ENCODE peak calls at places on chromosome 1, in ten cellular contexts. One of them, this sample, is unnamed. For H3K27me3, the result is how much of the 10 kb centered on the place peaks cover.

GRCh38 chr1:48526045-48526714 is 54.2 kb upstream of the SPATA6 start:
- DNase-seq in upper lobe of right lung: no peak
- DNase-seq in ovary: no peak
- DNase-seq in breast epithelium: no peak
- DNase-seq in fibroblast of lung: peak
- DNase-seq in dorsolateral prefrontal cortex: peak
- DNase-seq in RWPE2: no peak
- DNase-seq in brain microvascular endothelial cell: no peak
- DNase-seq in SK-N-SH: peak
- DNase-seq in Peyer's patch: peak
- DNase-seq in this sample: no peak

GRCh38 chr1:101198842-101199636 is 37.8 kb upstream of the S1PR1 start:
- DNase-seq in upper lobe of right lung: no peak
- DNase-seq in ovary: no peak
- DNase-seq in breast epithelium: no peak
- DNase-seq in fibroblast of lung: no peak
- DNase-seq in dorsolateral prefrontal cortex: no peak
- DNase-seq in RWPE2: no peak
- DNase-seq in brain microvascular endothelial cell: no peak
- DNase-seq in SK-N-SH: no peak
- DNase-seq in Peyer's patch: no peak
- DNase-seq in this sample: no peak

GRCh38 chr1:85220756-85221166 is 19.9 kb upstream of the SYDE2 start:
- DNase-seq in upper lobe of right lung: no peak
- DNase-seq in ovary: no peak
- DNase-seq in breast epithelium: no peak
- DNase-seq in fibroblast of lung: peak
- DNase-seq in dorsolateral prefrontal cortex: no peak
- DNase-seq in RWPE2: no peak
- DNase-seq in brain microvascular endothelial cell: no peak
- DNase-seq in SK-N-SH: no peak
- DNase-seq in Peyer's patch: no peak
- DNase-seq in this sample: no peak

GRCh38 chr1:107952989-107953388 is 12.0 kb downstream of the VAV3 start:
- DNase-seq in upper lobe of right lung: no peak
- DNase-seq in ovary: no peak
- DNase-seq in breast epithelium: no peak
- DNase-seq in fibroblast of lung: no peak
- DNase-seq in dorsolateral prefrontal cortex: no peak
- DNase-seq in RWPE2: no peak
- DNase-seq in brain microvascular endothelial cell: no peak
- DNase-seq in SK-N-SH: no peak
- DNase-seq in Peyer's patch: no peak
- DNase-seq in this sample: no peak

GRCh38 chr1:105072446-105072845 is 1322.7 kb downstream of the AMY1C start:
- DNase-seq in upper lobe of right lung: no peak
- DNase-seq in ovary: no peak
- DNase-seq in breast epithelium: no peak
- DNase-seq in fibroblast of lung: no peak
- DNase-seq in dorsolateral prefrontal cortex: no peak
- DNase-seq in RWPE2: no peak
- DNase-seq in brain microvascular endothelial cell: no peak
- DNase-seq in SK-N-SH: no peak
- DNase-seq in Peyer's patch: no peak
- DNase-seq in this sample: no peak

GRCh38 chr1:201649776-201650607 is 111.1 kb downstream of the NAV1 start:
- DNase-seq in upper lobe of right lung: peak
- DNase-seq in ovary: peak
- DNase-seq in breast epithelium: peak
- DNase-seq in fibroblast of lung: peak
- DNase-seq in dorsolateral prefrontal cortex: peak
- DNase-seq in RWPE2: peak
- DNase-seq in brain microvascular endothelial cell: peak
- DNase-seq in SK-N-SH: peak
- DNase-seq in Peyer's patch: peak
- DNase-seq in this sample: no peak

GRCh38 chr1:50109647-50110075 is 941 bp downstream of the ELAVL4 start:
- DNase-seq in upper lobe of right lung: no peak
- DNase-seq in ovary: no peak
- DNase-seq in breast epithelium: no peak
- DNase-seq in fibroblast of lung: no peak
- DNase-seq in dorsolateral prefrontal cortex: no peak
- DNase-seq in RWPE2: no peak
- DNase-seq in brain microvascular endothelial cell: no peak
- DNase-seq in SK-N-SH: no peak
- DNase-seq in Peyer's patch: no peak
- DNase-seq in this sample: no peak

GRCh38 chr1:155324717-155325595 is 4.3 kb downstream of the RUSC1 start:
- DNase-seq in upper lobe of right lung: peak
- DNase-seq in ovary: peak
- DNase-seq in breast epithelium: peak
- DNase-seq in fibroblast of lung: no peak
- DNase-seq in dorsolateral prefrontal cortex: no peak
- DNase-seq in RWPE2: peak
- DNase-seq in brain microvascular endothelial cell: peak
- DNase-seq in SK-N-SH: peak
- DNase-seq in Peyer's patch: peak
- DNase-seq in this sample: peak

GRCh38 chr1:1889847-1890505 is 911 bp downstream of the GNB1 start:
- DNase-seq in upper lobe of right lung: peak
- DNase-seq in ovary: peak
- DNase-seq in breast epithelium: no peak
- DNase-seq in fibroblast of lung: peak
- DNase-seq in dorsolateral prefrontal cortex: no peak
- DNase-seq in RWPE2: no peak
- DNase-seq in brain microvascular endothelial cell: peak
- DNase-seq in SK-N-SH: peak
- DNase-seq in Peyer's patch: peak
- DNase-seq in this sample: peak

GRCh38 chr1:1349256-1350012 is at the start of gene DVL1:
- DNase-seq in upper lobe of right lung: peak
- DNase-seq in ovary: peak
- DNase-seq in breast epithelium: peak
- DNase-seq in fibroblast of lung: peak
- DNase-seq in dorsolateral prefrontal cortex: no peak
- DNase-seq in RWPE2: no peak
- DNase-seq in brain microvascular endothelial cell: no peak
- DNase-seq in SK-N-SH: peak
- DNase-seq in Peyer's patch: peak
- DNase-seq in this sample: peak

GRCh38 chr1:93519196-93519825 is 71.4 kb downstream of the FNBP1L start:
- DNase-seq in upper lobe of right lung: no peak
- DNase-seq in ovary: no peak
- DNase-seq in breast epithelium: no peak
- DNase-seq in fibroblast of lung: peak
- DNase-seq in dorsolateral prefrontal cortex: no peak
- DNase-seq in RWPE2: no peak
- DNase-seq in brain microvascular endothelial cell: peak
- DNase-seq in SK-N-SH: no peak
- DNase-seq in Peyer's patch: peak
- DNase-seq in this sample: no peak

GRCh38 chr1:89407355-89407754 is 43.5 kb downstream of the GBP6 start:
- DNase-seq in upper lobe of right lung: no peak
- DNase-seq in ovary: no peak
- DNase-seq in breast epithelium: no peak
- DNase-seq in fibroblast of lung: peak
- DNase-seq in dorsolateral prefrontal cortex: no peak
- DNase-seq in RWPE2: no peak
- DNase-seq in brain microvascular endothelial cell: no peak
- DNase-seq in SK-N-SH: no peak
- DNase-seq in Peyer's patch: no peak
- DNase-seq in this sample: no peak

GRCh38 chr1:27522860-27523665 is 33.1 kb upstream of the WASF2 start:
- DNase-seq in upper lobe of right lung: no peak
- DNase-seq in ovary: no peak
- DNase-seq in breast epithelium: no peak
- DNase-seq in fibroblast of lung: peak
- DNase-seq in dorsolateral prefrontal cortex: no peak
- DNase-seq in RWPE2: no peak
- DNase-seq in brain microvascular endothelial cell: no peak
- DNase-seq in SK-N-SH: no peak
- DNase-seq in Peyer's patch: no peak
- DNase-seq in this sample: no peak

GRCh38 chr1:27522148-27522859 is 32.3 kb upstream of the WASF2 start:
- DNase-seq in upper lobe of right lung: no peak
- DNase-seq in ovary: no peak
- DNase-seq in breast epithelium: peak
- DNase-seq in fibroblast of lung: no peak
- DNase-seq in dorsolateral prefrontal cortex: no peak
- DNase-seq in RWPE2: peak
- DNase-seq in brain microvascular endothelial cell: no peak
- DNase-seq in SK-N-SH: no peak
- DNase-seq in Peyer's patch: peak
- DNase-seq in this sample: no peak

GRCh38 chr1:27519341-27520258 is 29.6 kb upstream of the WASF2 start:
- DNase-seq in upper lobe of right lung: peak
- DNase-seq in ovary: peak
- DNase-seq in breast epithelium: no peak
- DNase-seq in fibroblast of lung: no peak
- DNase-seq in dorsolateral prefrontal cortex: no peak
- DNase-seq in RWPE2: no peak
- DNase-seq in brain microvascular endothelial cell: no peak
- DNase-seq in SK-N-SH: peak
- DNase-seq in Peyer's patch: peak
- DNase-seq in this sample: no peak

GRCh38 chr1:27520651-27521050 is 30.7 kb upstream of the WASF2 start:
- DNase-seq in upper lobe of right lung: no peak
- DNase-seq in ovary: no peak
- DNase-seq in breast epithelium: no peak
- DNase-seq in fibroblast of lung: no peak
- DNase-seq in dorsolateral prefrontal cortex: no peak
- DNase-seq in RWPE2: no peak
- DNase-seq in brain microvascular endothelial cell: no peak
- DNase-seq in SK-N-SH: no peak
- DNase-seq in Peyer's patch: peak
- DNase-seq in this sample: no peak

DNA sequence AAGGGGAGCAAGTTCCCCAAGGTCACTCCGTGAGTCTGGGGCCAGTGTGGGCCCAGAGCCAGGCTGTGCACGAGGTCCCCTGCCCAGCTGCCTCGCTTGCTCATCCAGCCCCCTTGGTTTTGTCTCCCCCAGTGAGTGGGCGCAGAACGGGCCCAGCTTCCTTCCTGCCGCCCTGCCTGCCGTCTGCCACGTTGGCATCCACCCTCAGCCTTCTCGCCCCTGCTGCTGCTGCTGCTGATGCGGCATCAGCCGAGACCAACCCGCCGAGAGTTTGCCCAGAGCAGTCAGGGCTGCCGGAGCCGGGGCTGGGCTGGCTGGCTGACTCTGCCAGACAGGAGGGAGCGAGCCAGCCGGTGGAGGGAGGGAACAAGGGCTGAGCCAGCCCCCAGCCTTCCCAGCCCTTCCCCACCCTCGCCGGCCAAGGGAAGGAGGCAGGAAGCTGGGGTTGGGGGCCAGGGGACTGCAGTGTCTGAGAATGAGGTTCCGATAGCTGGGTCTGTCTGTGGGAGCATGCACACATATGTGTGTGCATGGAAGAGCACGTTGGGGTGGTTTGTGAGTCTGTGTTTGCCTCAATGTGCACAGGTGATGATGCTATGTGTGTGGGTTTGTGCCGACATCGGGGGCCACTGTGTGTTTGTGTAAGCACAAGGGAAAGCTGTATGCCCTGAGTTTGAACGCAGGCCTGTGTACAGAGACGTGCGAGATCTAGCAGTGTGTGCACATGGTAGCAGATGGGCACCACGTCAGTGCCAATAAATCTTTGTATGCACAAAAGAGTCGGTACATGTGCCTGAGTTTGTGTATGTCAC is 31.6 kb upstream of the WASF2 start:
- DNase-seq in upper lobe of right lung: no peak
- DNase-seq in ovary: no peak
- DNase-seq in breast epithelium: no peak
- DNase-seq in fibroblast of lung: no peak
- DNase-seq in dorsolateral prefrontal cortex: no peak
- DNase-seq in RWPE2: no peak
- DNase-seq in brain microvascular endothelial cell: no peak
- DNase-seq in SK-N-SH: no peak
- DNase-seq in Peyer's patch: no peak
- DNase-seq in this sample: no peak
- H3K4me3 ChIP-seq in upper lobe of right lung: no peak
- H3K4me3 ChIP-seq in ovary: no peak
- H3K4me3 ChIP-seq in breast epithelium: no peak
- H3K4me3 ChIP-seq in fibroblast of lung: no peak
- H3K4me3 ChIP-seq in dorsolateral prefrontal cortex: peak
- H3K4me3 ChIP-seq in RWPE2: no peak
- H3K4me3 ChIP-seq in brain microvascular endothelial cell: no peak
- H3K4me3 ChIP-seq in SK-N-SH: no peak
- H3K4me3 ChIP-seq in Peyer's patch: no peak
- H3K4me3 ChIP-seq in this sample: no peak

GRCh38 chr1:205276334-205277065 is 45.0 kb downstream of the NUAK2 start:
- DNase-seq in upper lobe of right lung: no peak
- DNase-seq in ovary: no peak
- DNase-seq in breast epithelium: peak
- DNase-seq in fibroblast of lung: no peak
- DNase-seq in dorsolateral prefrontal cortex: peak
- DNase-seq in RWPE2: no peak
- DNase-seq in brain microvascular endothelial cell: no peak
- DNase-seq in SK-N-SH: no peak
- DNase-seq in Peyer's patch: no peak
- DNase-seq in this sample: no peak
- H3K27ac ChIP-seq in upper lobe of right lung: no peak
- H3K27ac ChIP-seq in ovary: no peak
- H3K27ac ChIP-seq in breast epithelium: peak
- H3K27ac ChIP-seq in fibroblast of lung: no peak
- H3K27ac ChIP-seq in dorsolateral prefrontal cortex: peak
- H3K27ac ChIP-seq in RWPE2: peak
- H3K27ac ChIP-seq in brain microvascular endothelial cell: no peak
- H3K27ac ChIP-seq in SK-N-SH: no peak
- H3K27ac ChIP-seq in Peyer's patch: no peak
- H3K27ac ChIP-seq in this sample: no peak

DNA sequence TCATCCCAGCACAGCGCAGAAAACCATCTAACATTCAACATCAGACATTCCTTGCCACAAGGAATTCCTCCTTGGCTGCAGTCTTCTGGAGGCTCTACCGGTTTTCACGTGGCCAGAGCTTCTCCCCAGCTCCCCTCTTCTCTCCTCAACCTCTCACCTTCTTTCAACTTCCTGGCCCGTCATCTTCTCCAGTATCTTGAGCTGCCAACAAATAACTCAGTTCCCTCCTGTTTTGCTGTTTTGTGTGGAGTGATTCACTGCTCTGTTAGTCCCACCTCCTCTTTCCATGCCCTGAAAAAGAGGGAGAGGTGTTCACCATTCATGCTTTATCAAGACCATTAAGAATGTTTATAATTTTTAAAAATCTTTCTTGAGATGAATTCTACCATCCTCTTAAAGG is 32.6 kb downstream of the PIGM start:
- DNase-seq in upper lobe of right lung: no peak
- DNase-seq in ovary: no peak
- DNase-seq in breast epithelium: no peak
- DNase-seq in fibroblast of lung: no peak
- DNase-seq in dorsolateral prefrontal cortex: no peak
- DNase-seq in RWPE2: no peak
- DNase-seq in brain microvascular endothelial cell: no peak
- DNase-seq in SK-N-SH: no peak
- DNase-seq in Peyer's patch: no peak
- DNase-seq in this sample: no peak
- H3K27me3 ChIP-seq in upper lobe of right lung: under half
- H3K27me3 ChIP-seq in ovary: under half
- H3K27me3 ChIP-seq in breast epithelium: under half
- H3K27me3 ChIP-seq in fibroblast of lung: under half
- H3K27me3 ChIP-seq in dorsolateral prefrontal cortex: under half
- H3K27me3 ChIP-seq in RWPE2: under half
- H3K27me3 ChIP-seq in brain microvascular endothelial cell: under half
- H3K27me3 ChIP-seq in SK-N-SH: under half
- H3K27me3 ChIP-seq in Peyer's patch: under half
- H3K27me3 ChIP-seq in this sample: under half

GRCh38 chr1:170071378-170071777 is 3.1 kb downstream of the KIFAP3 start:
- DNase-seq in upper lobe of right lung: no peak
- DNase-seq in ovary: no peak
- DNase-seq in breast epithelium: no peak
- DNase-seq in fibroblast of lung: no peak
- DNase-seq in dorsolateral prefrontal cortex: no peak
- DNase-seq in RWPE2: no peak
- DNase-seq in brain microvascular endothelial cell: no peak
- DNase-seq in SK-N-SH: no peak
- DNase-seq in Peyer's patch: no peak
- DNase-seq in this sample: no peak
- H3K4me3 ChIP-seq in upper lobe of right lung: no peak
- H3K4me3 ChIP-seq in ovary: no peak
- H3K4me3 ChIP-seq in breast epithelium: no peak
- H3K4me3 ChIP-seq in fibroblast of lung: no peak
- H3K4me3 ChIP-seq in dorsolateral prefrontal cortex: no peak
- H3K4me3 ChIP-seq in RWPE2: no peak
- H3K4me3 ChIP-seq in brain microvascular endothelial cell: no peak
- H3K4me3 ChIP-seq in SK-N-SH: no peak
- H3K4me3 ChIP-seq in Peyer's patch: no peak
- H3K4me3 ChIP-seq in this sample: no peak